ENCODE peak calls at places on chromosomes 6 and 20, in seven cellular contexts. W, Q, D, V, N, T and C are unnamed samples.

GRCh38 chr6:2376429-2377355 is 131.3 kb upstream of the GMDS start:
- DNase-seq in V (no peak), Q (no peak), N (no peak), T (no peak), D (no peak), W (peak; percentile 69), C (no peak)

GRCh38 chr6:158220786-158221442 is 52.8 kb downstream of the GTF2H5 start:
- DNase-seq in Q (peak; percentile 68), T (peak; percentile 70), V (peak; percentile 80), N (peak; percentile 78), D (peak; percentile 80), W (peak; percentile 80), C (peak; percentile 76)

GRCh38 chr6:52115145-52115741 is 27.8 kb upstream of the PKHD1 start:
- DNase-seq in D (no peak), T (no peak), W (no peak), Q (no peak), N (no peak), V (no peak), C (no peak)

GRCh38 chr6:27295301-27296079 is 16.6 kb downstream of the POM121L2 start:
- DNase-seq in Q (no peak), D (no peak), N (peak; percentile 79), T (no peak), W (peak; percentile 88), V (no peak), C (no peak)

GRCh38 chr20:3735768-3736167 is 3.3 kb downstream of the HSPA12B start:
- DNase-seq in Q (no peak), T (no peak), N (no peak), V (no peak), W (no peak), D (no peak), C (peak; percentile 6)

GRCh38 chr6:149190228-149190831 is 127.2 kb upstream of the TAB2 start:
- DNase-seq in N (peak; percentile 48), Q (no peak), V (peak; percentile 43), W (peak; percentile 17), T (no peak), D (no peak), C (peak; percentile 32)

GRCh38 chr6:14875678-14876063 is 370.2 kb upstream of the JARID2 start:
- DNase-seq in Q (no peak), T (no peak), V (no peak), N (no peak), W (no peak), D (no peak), C (no peak)

GRCh38 chr20:53215166-53215565 is 243.0 kb downstream of the TSHZ2 start:
- DNase-seq in T (no peak), W (no peak), N (no peak), D (no peak), V (no peak), Q (no peak), C (no peak)

GRCh38 chr6:3258201-3258600 is 546 bp upstream of the PSMG4 start:
- DNase-seq in D (no peak), Q (no peak), V (no peak), W (no peak), T (no peak), N (no peak), C (no peak)

GRCh38 chr6:137313928-137314855 is 95.0 kb upstream of the IFNGR1 start:
- DNase-seq in T (peak; percentile 76), W (peak; percentile 66), D (peak; percentile 76), V (peak; percentile 71), Q (peak; percentile 41), N (peak; percentile 71), C (peak; percentile 71)

GRCh38 chr6:143745160-143746133 is 67.7 kb downstream of the PHACTR2 start:
- DNase-seq in D (peak; percentile 37), W (peak; percentile 88), T (peak; percentile 42), N (peak; percentile 100), Q (no peak), V (no peak), C (peak; percentile 49)

GRCh38 chr20:39433461-39433860 is 471.3 kb downstream of the DHX35 start:
- DNase-seq in T (no peak), W (no peak), Q (no peak), V (no peak), N (no peak), D (no peak), C (no peak)

GRCh38 chr6:161736796-161737292 is 463.0 kb upstream of the AGPAT4 start:
- DNase-seq in V (no peak), T (no peak), D (no peak), N (no peak), W (no peak), Q (no peak), C (no peak)

GRCh38 chr6:41277644-41278043 is 8.8 kb downstream of the TREM1 start:
- DNase-seq in N (no peak), D (no peak), V (no peak), T (no peak), W (no peak), Q (no peak), C (no peak)

GRCh38 chr6:21188505-21189223 is 404.9 kb upstream of the SOX4 start:
- DNase-seq in Q (no peak), T (no peak), N (peak; percentile 24), W (no peak), V (no peak), D (no peak), C (no peak)

GRCh38 chr20:48698507-48699267 is 129.1 kb downstream of the PREX1 start:
- DNase-seq in N (no peak), Q (peak; percentile 6), T (no peak), V (no peak), W (no peak), D (no peak), C (no peak)

GRCh38 chr6:19413323-19413722 is 423.8 kb upstream of the ID4 start:
- DNase-seq in W (no peak), Q (no peak), T (no peak), N (no peak), D (no peak), V (no peak), C (no peak)

GRCh38 chr6:79631800-79632172 is 657 bp downstream of the SH3BGRL2 start:
- DNase-seq in N (no peak), D (no peak), V (no peak), T (no peak), Q (no peak), W (no peak), C (no peak)

GRCh38 chr6:110468696-110469095 is 7.7 kb downstream of the SLC22A16 start:
- DNase-seq in W (no peak), T (no peak), D (no peak), N (no peak), Q (no peak), V (no peak), C (no peak)

GRCh38 chr6:6003334-6004146 is 3.2 kb downstream of the NRN1 start:
- DNase-seq in V (no peak), Q (no peak), N (no peak), T (no peak), D (no peak), W (no peak), C (peak; percentile 60)

GRCh38 chr20:21175433-21175832 is 49.6 kb downstream of the KIZ start:
- DNase-seq in W (no peak), T (no peak), V (no peak), D (no peak), Q (no peak), N (peak; percentile 18), C (no peak)

GRCh38 chr6:161186173-161186769 is 87.6 kb downstream of the AGPAT4 start:
- DNase-seq in W (peak; percentile 18), N (no peak), T (no peak), D (no peak), V (peak; percentile 40), Q (peak; percentile 16), C (no peak)

GRCh38 chr6:31567531-31568370 is 4.3 kb upstream of the LTA start:
- DNase-seq in W (no peak), T (no peak), D (no peak), N (no peak), Q (no peak), V (no peak), C (no peak)

DNA sequence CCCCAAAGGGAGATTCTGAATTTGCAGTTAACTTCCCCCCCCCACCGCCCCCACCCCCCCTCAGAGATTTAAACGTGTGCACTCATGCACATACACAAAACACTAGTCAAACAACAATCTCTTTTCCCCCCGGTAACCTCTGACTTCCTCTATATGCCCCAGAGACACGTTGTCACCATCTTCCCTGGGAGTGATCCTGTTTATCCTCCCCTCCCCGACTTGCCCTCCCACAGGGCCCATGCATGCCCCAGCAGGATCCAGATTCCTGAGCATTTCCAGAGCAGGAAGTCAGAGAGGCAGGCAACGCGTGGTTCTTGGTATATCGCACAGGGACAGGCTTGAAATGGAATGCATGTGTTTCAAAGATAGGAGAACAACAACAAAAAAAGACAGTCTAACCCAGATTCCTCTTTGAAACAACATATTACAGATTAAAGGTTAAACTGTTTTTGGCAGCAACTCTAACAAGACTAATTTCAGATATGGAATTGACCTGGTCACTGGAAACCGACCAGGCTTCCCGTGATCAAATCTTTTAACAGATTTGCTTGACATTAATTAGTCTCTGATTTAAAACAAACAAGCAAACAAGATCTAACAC is 1.3 kb downstream of the BLCAP start:
- DNase-seq in T (no peak), Q (no peak), D (no peak), V (peak; percentile 40), N (peak; percentile 73), W (no peak), C (no peak)
- TF ChIP-seq POLR2A in T (no peak), Q (no peak), D (no peak), V (no peak), N (peak; percentile 59), W (no peak), C (no peak)

DNA sequence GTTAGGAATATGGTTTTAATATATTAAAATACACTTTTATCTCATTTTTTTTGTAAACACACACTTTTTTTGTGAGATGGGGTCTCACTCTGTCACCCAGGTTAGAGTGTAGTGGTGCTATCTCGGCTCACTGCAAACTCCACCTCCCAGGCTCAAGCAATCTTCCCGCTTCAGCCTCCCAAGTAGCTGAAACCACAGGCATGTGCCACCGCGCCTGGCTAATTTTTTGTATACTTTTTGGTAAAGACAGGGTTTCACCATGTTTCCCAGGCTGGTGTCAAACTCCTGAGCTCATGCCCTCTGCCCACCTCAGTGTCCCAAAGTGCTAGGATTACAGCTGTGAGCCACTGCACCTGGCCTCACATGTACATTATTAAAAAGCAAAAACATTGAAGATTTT is 10.8 kb downstream of the IPCEF1 start:
- DNase-seq in W (no peak), N (no peak), Q (no peak), D (no peak), V (no peak), T (no peak), C (no peak)
- H3K4me1 ChIP-seq in W (no peaks in the 10 kb centered on the region), N (no peaks in the 10 kb centered on the region), Q (no peaks in the 10 kb centered on the region), D (no peaks in the 10 kb centered on the region), V (no peaks in the 10 kb centered on the region), T (no peaks in the 10 kb centered on the region), C (peaks cover 6% of the 10 kb centered on the region)

GRCh38 chr20:32960849-32961731 is 43.1 kb downstream of the SUN5 start:
- DNase-seq in D (no peak), T (no peak), Q (no peak), W (no peak), V (no peak), N (no peak), C (no peak)
- TF ChIP-seq POLR2A in D (no peak), T (no peak), Q (no peak), W (no peak), V (no peak), N (no peak), C (no peak)

DNA sequence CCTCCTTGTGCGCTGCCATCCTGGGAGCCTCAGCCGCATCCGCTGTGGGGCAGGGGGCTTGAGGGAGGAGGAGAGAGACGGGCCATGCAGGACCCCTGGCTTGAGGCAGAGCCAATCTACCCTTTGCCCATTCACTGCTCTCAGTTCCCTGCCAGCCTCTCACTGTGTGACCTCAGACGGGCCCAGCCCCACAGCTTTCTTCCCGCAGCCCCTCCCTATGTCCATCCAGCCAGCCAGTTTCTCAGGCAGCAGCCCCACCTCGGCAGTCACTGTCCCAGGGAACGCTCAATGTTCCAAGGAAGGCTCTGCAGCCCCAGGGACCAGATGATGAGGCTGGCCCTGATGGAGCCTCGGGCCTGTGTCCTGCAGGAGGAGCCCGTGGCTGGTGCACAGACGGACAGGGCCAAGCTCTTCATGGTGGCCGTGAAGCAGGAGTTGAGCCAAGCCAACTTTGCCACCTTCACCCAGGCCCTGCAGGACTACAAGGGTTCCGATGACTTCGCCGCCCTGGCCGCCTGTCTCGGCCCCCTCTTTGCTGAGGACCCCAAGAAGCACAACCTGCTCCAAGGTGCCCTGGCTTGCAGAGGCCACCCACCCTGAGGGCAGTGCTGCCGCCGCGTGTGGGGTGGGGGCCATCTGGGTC is 3.9 kb upstream of the TNFRSF6B start:
- DNase-seq in D (no peak), N (no peak), T (peak; percentile 18), W (peak; percentile 76), Q (no peak), V (no peak), C (peak; percentile 39)
- H3K4me1 ChIP-seq in D (peaks cover 4% of the 10 kb centered on the region), N (peaks cover 17% of the 10 kb centered on the region), T (peaks cover 8% of the 10 kb centered on the region), W (peaks cover 21% of the 10 kb centered on the region), Q (peaks cover 22% of the 10 kb centered on the region), V (no peaks in the 10 kb centered on the region), C (peaks cover 57% of the 10 kb centered on the region)